ENCODE peak calls at places on chromosomes 6 and 20, in ten cellular contexts. Z is stimulated activated CD4-positive, alpha-beta T cell treated with anti-CD3 and anti-CD28 coated beads, Interleukin-12 subunit alpha, Interleukin-12 subunit beta, amount 100 ng/mL, for 4 hours; F is HS-5; J is HuH-7.5; W is NCI-H345; R is type B pancreatic cell; P is upper lobe of left lung; H is hypothalamus; S is NCI-H1092 treated with DMSO at 0.1 percent for 48 hours; Y is activated naive CD4-positive, alpha-beta T cell. E is an unnamed sample.

GRCh38 chr6:7424967-7425807 is 35.6 kb downstream of the RIOK1 start:
- DNase-seq in Z (no peak), F (no peak), J (peak), W (peak), R (no peak), P (peak), H (no peak), S (peak), Y (no peak), E (peak)

GRCh38 chr6:21189721-21190120 is 403.8 kb upstream of the SOX4 start:
- DNase-seq in Z (no peak), F (no peak), J (no peak), W (no peak), R (no peak), P (no peak), H (no peak), S (peak), Y (no peak), E (no peak)

GRCh38 chr6:37741757-37742400 is 44.2 kb upstream of the MDGA1 start:
- DNase-seq in Z (no peak), F (no peak), J (peak), W (no peak), R (no peak), P (peak), H (no peak), S (no peak), Y (no peak), E (no peak)

GRCh38 chr6:35638679-35639078 is 50.0 kb downstream of the FKBP5 start:
- DNase-seq in Z (no peak), F (no peak), J (no peak), W (no peak), R (no peak), P (no peak), H (no peak), S (no peak), Y (no peak), E (no peak)

GRCh38 chr6:31776563-31776960 is 566 bp downstream of the VWA7 start:
- DNase-seq in Z (no peak), F (no peak), J (no peak), W (no peak), R (no peak), P (no peak), H (no peak), S (no peak), Y (no peak), E (no peak)

GRCh38 chr20:43916073-43916874 is 1.6 kb downstream of the TOX2 start:
- DNase-seq in Z (peak), F (no peak), J (no peak), W (peak), R (no peak), P (no peak), H (no peak), S (no peak), Y (no peak), E (no peak)

GRCh38 chr6:92521553-92521952 is 897.8 kb downstream of the EPHA7 start:
- DNase-seq in Z (no peak), F (no peak), J (no peak), W (no peak), R (no peak), P (no peak), H (no peak), S (no peak), Y (no peak), E (no peak)

GRCh38 chr6:155152211-155153076 is 111.4 kb upstream of the CLDN20 start:
- DNase-seq in Z (no peak), F (no peak), J (no peak), W (no peak), R (no peak), P (no peak), H (no peak), S (no peak), Y (no peak), E (peak)

GRCh38 chr6:30122515-30122914 is 9.6 kb upstream of the TRIM31 start:
- DNase-seq in Z (no peak), F (no peak), J (no peak), W (no peak), R (no peak), P (no peak), H (no peak), S (no peak), Y (no peak), E (no peak)

GRCh38 chr20:51305316-51306052 is 237.0 kb downstream of the NFATC2 start:
- DNase-seq in Z (no peak), F (no peak), J (no peak), W (no peak), R (no peak), P (no peak), H (no peak), S (no peak), Y (no peak), E (no peak)

GRCh38 chr6:40353197-40353966 is 233.8 kb downstream of the LRFN2 start:
- DNase-seq in Z (no peak), F (no peak), J (no peak), W (no peak), R (no peak), P (no peak), H (no peak), S (no peak), Y (no peak), E (peak)

GRCh38 chr6:41028618-41029486 is 10.2 kb downstream of the UNC5CL start:
- DNase-seq in Z (no peak), F (no peak), J (no peak), W (no peak), R (no peak), P (no peak), H (no peak), S (no peak), Y (no peak), E (peak)

E was measured in HEK293T.